ENCODE peak calls at places on chromosomes 3 and 15, in four cellular contexts. A is foreskin fibroblast, H is B cell, F is D721Med. Z is an unnamed sample.

GRCh38 chr15:47934342-47934741 is 186.4 kb upstream of the SLC24A5 start:
- DNase-seq in A (no peak), H (no peak), F (no peak), Z (no peak)

GRCh38 chr3:171458056-171458856 is 1.9 kb downstream of the TNIK start:
- DNase-seq in A (no peak), H (peak; percentile 35), F (no peak), Z (no peak)

GRCh38 chr3:135051409-135051946 is 256.4 kb downstream of the EPHB1 start:
- DNase-seq in A (no peak), H (no peak), F (no peak), Z (no peak)

GRCh38 chr3:4945318-4945717 is 33.9 kb upstream of the BHLHE40 start:
- DNase-seq in A (no peak), H (no peak), F (no peak), Z (no peak)

GRCh38 chr3:101509811-101510210 is 3.2 kb downstream of the SENP7 start:
- DNase-seq in A (peak; percentile 78), H (no peak), F (no peak), Z (no peak)

GRCh38 chr3:73453676-73454075 is 171.1 kb downstream of the PDZRN3 start:
- DNase-seq in A (peak; percentile 67), H (no peak), F (no peak), Z (no peak)

GRCh38 chr3:190252080-190252479 is 70.2 kb downstream of the CLDN1 start:
- DNase-seq in A (peak; percentile 77), H (no peak), F (no peak), Z (no peak)

GRCh38 chr3:98763814-98764691 is 913 bp downstream of the ST3GAL6 start:
- DNase-seq in A (no peak), H (no peak), F (no peak), Z (no peak)

GRCh38 chr3:37904614-37905047 is 43.0 kb downstream of the CTDSPL start:
- DNase-seq in A (peak; percentile 72), H (no peak), F (no peak), Z (no peak)

GRCh38 chr3:187698499-187699399 is 3.6 kb downstream of the RTP2 start:
- DNase-seq in A (no peak), H (no peak), F (no peak), Z (no peak)

GRCh38 chr3:119240101-119240581 is 537 bp downstream of the B4GALT4 start:
- DNase-seq in A (peak; percentile 32), H (no peak), F (no peak), Z (peak; percentile 28)

GRCh38 chr3:51386159-51386851 is 1.2 kb downstream of the MANF start:
- DNase-seq in A (no peak), H (no peak), F (no peak), Z (no peak)

GRCh38 chr15:78061963-78062427 is 15.5 kb downstream of the TBC1D2B start:
- DNase-seq in A (peak; percentile 65), H (no peak), F (no peak), Z (peak; percentile 53)

GRCh38 chr3:20280257-20280656 is 94.3 kb upstream of the SGO1 start:
- DNase-seq in A (no peak), H (no peak), F (no peak), Z (no peak)

GRCh38 chr15:43251863-43252241 is 14.9 kb downstream of the TGM5 start:
- DNase-seq in A (no peak), H (no peak), F (no peak), Z (no peak)

GRCh38 chr15:85639752-85640381 is 154.9 kb downstream of the KLHL25 start:
- DNase-seq in A (peak; percentile 91), H (no peak), F (no peak), Z (peak; percentile 34)

GRCh38 chr15:90629217-90629616 is 87.9 kb upstream of the BLM start:
- DNase-seq in A (no peak), H (no peak), F (no peak), Z (no peak)

GRCh38 chr3:150253622-150254021 is 154.5 kb upstream of the TSC22D2 start:
- DNase-seq in A (no peak), H (no peak), F (no peak), Z (no peak)

GRCh38 chr15:99324082-99324620 is 72.9 kb downstream of the LRRC28 start:
- DNase-seq in A (peak; percentile 89), H (no peak), F (no peak), Z (no peak)

GRCh38 chr15:101244039-101244781 is 7.6 kb downstream of the CHSY1 start:
- DNase-seq in A (no peak), H (no peak), F (no peak), Z (no peak)

GRCh38 chr15:86076468-86076867 is 3.2 kb upstream of the AGBL1 start:
- DNase-seq in A (no peak), H (no peak), F (no peak), Z (no peak)

GRCh38 chr3:133928903-133929607 is 33.4 kb upstream of the RAB6B start:
- DNase-seq in A (no peak), H (no peak), F (no peak), Z (no peak)

GRCh38 chr3:46664188-46664970 is 29.1 kb downstream of the ALS2CL start:
- DNase-seq in A (no peak), H (peak; percentile 4), F (no peak), Z (peak; percentile 9)

GRCh38 chr15:101288905-101289513 is 6.0 kb downstream of the SNRPA1 start:
- DNase-seq in A (peak; percentile 67), H (no peak), F (no peak), Z (no peak)

GRCh38 chr15:92683511-92683834 is 27.9 kb upstream of the FAM174B start:
- DNase-seq in A (no peak), H (no peak), F (no peak), Z (no peak)

GRCh38 chr3:122800838-122801237 is 6.0 kb downstream of the SLC49A4 start:
- DNase-seq in A (no peak), H (no peak), F (no peak), Z (no peak)

GRCh38 chr3:147941984-147942383 is 532.8 kb downstream of the ZIC1 start:
- DNase-seq in A (no peak), H (no peak), F (no peak), Z (no peak)

GRCh38 chr3:127410137-127410488 is 122.3 kb upstream of the PRR20G start:
- DNase-seq in A (no peak), H (no peak), F (no peak), Z (no peak)

GRCh38 chr15:101528917-101529299 is 39.4 kb upstream of the PCSK6 start:
- DNase-seq in A (no peak), H (peak; percentile 5), F (no peak), Z (no peak)

GRCh38 chr3:185813691-185814215 is 11.1 kb downstream of the IGF2BP2 start:
- DNase-seq in A (peak; percentile 87), H (no peak), F (no peak), Z (no peak)

GRCh38 chr3:40645883-40646282 is 121.1 kb downstream of the ZNF621 start:
- DNase-seq in A (no peak), H (no peak), F (no peak), Z (no peak)

GRCh38 chr3:147113293-147114045 is 292.9 kb downstream of the ZIC4 start:
- DNase-seq in A (peak; percentile 88), H (no peak), F (no peak), Z (no peak)

GRCh38 chr15:57506422-57506821 is 85.3 kb upstream of the MYZAP start:
- DNase-seq in A (no peak), H (no peak), F (no peak), Z (no peak)
- TF ChIP-seq CTCF in A (no peak), H (no peak), F (peak; percentile 11), Z (no peak)

GRCh38 chr15:32042269-32042996 is 12.1 kb downstream of the CHRNA7 start:
- DNase-seq in A (no peak), H (no peak), F (no peak), Z (no peak)
- TF ChIP-seq CTCF in A (no peak), H (no peak), F (no peak), Z (no peak)

GRCh38 chr3:124492824-124493223 is 237.4 kb upstream of the UMPS start:
- DNase-seq in A (peak; percentile 16), H (no peak), F (no peak), Z (peak; percentile 35)
- TF ChIP-seq CTCF in A (peak; percentile 38), H (no peak), F (peak; percentile 33), Z (peak; percentile 16)

GRCh38 chr15:72229947-72230196 is 1.1 kb downstream of the PKM start:
- DNase-seq in A (no peak), H (no peak), F (no peak), Z (no peak)

GRCh38 chr15:72231066-72231846 is at the start of gene PKM:
- DNase-seq in A (peak; percentile 100), H (peak; percentile 89), F (peak; percentile 75), Z (peak; percentile 92)

GRCh38 chr15:72229076-72229946 is 1.7 kb downstream of the PKM start:
- DNase-seq in A (peak; percentile 68), H (peak; percentile 55), F (no peak), Z (no peak)

GRCh38 chr15:72231847-72232461 is 964 bp upstream of the PKM start:
- DNase-seq in A (peak; percentile 88), H (no peak), F (no peak), Z (peak; percentile 40)

GRCh38 chr15:72230197-72231065 is 559 bp downstream of the PKM start:
- DNase-seq in A (peak; percentile 98), H (peak; percentile 61), F (no peak), Z (peak; percentile 75)
- TF ChIP-seq CTCF in A (no peak), H (no peak), F (no peak), Z (no peak)